ENCODE peak calls at places on chromosomes 4 and X, in four cellular contexts. One of them, this sample, is unnamed.

GRCh38 chrX:130401415-130402210 is at the start of gene RBMX2:
- DNase-seq in lower lobe of right lung: peak; percentile 80
- DNase-seq in osteoblast: peak; percentile 96
- DNase-seq in PC-9: peak; percentile 70
- DNase-seq in this sample: peak; percentile 82

GRCh38 chrX:12949927-12950656 is 24.8 kb upstream of the TMSB4X start:
- DNase-seq in lower lobe of right lung: peak; percentile 82
- DNase-seq in PC-9: no peak
- DNase-seq in osteoblast: peak; percentile 81
- DNase-seq in this sample: no peak

GRCh38 chr4:80196259-80197131 is 808 bp upstream of the PRDM8 start:
- DNase-seq in lower lobe of right lung: no peak
- DNase-seq in PC-9: no peak
- DNase-seq in osteoblast: peak; percentile 70
- DNase-seq in this sample: no peak

GRCh38 chrX:129954804-129955203 is 27.6 kb upstream of the BCORL1 start:
- DNase-seq in osteoblast: no peak
- DNase-seq in lower lobe of right lung: no peak
- DNase-seq in PC-9: no peak
- DNase-seq in this sample: no peak

GRCh38 chr4:94304365-94304971 is 38.2 kb downstream of the HPGDS start:
- DNase-seq in osteoblast: no peak
- DNase-seq in PC-9: no peak
- DNase-seq in lower lobe of right lung: no peak
- DNase-seq in this sample: peak; percentile 45

GRCh38 chr4:11616856-11617255 is 188.2 kb upstream of the HS3ST1 start:
- DNase-seq in PC-9: no peak
- DNase-seq in lower lobe of right lung: no peak
- DNase-seq in osteoblast: no peak
- DNase-seq in this sample: no peak

GRCh38 chrX:49053223-49054072 is 5.4 kb upstream of the CCDC120 start:
- DNase-seq in osteoblast: peak; percentile 92
- DNase-seq in PC-9: no peak
- DNase-seq in lower lobe of right lung: peak; percentile 75
- DNase-seq in this sample: peak; percentile 94

GRCh38 chrX:16633754-16634153 is 16.2 kb upstream of the S100G start:
- DNase-seq in PC-9: no peak
- DNase-seq in osteoblast: no peak
- DNase-seq in lower lobe of right lung: no peak
- DNase-seq in this sample: no peak

GRCh38 chr4:106287353-106287969 is 28.5 kb downstream of the TBCK start:
- DNase-seq in PC-9: no peak
- DNase-seq in lower lobe of right lung: no peak
- DNase-seq in osteoblast: peak; percentile 66
- DNase-seq in this sample: no peak

GRCh38 chr4:37530451-37530850 is 155.7 kb downstream of the RELL1 start:
- DNase-seq in PC-9: no peak
- DNase-seq in osteoblast: no peak
- DNase-seq in lower lobe of right lung: no peak
- DNase-seq in this sample: no peak

GRCh38 chrX:13506574-13506973 is 62.8 kb upstream of the EGFL6 start:
- DNase-seq in osteoblast: peak; percentile 80
- DNase-seq in lower lobe of right lung: peak; percentile 41
- DNase-seq in PC-9: no peak
- DNase-seq in this sample: peak; percentile 69

GRCh38 chrX:68490644-68491043 is 8.2 kb upstream of the YIPF6 start:
- DNase-seq in lower lobe of right lung: no peak
- DNase-seq in osteoblast: peak; percentile 74
- DNase-seq in PC-9: peak; percentile 37
- DNase-seq in this sample: peak; percentile 49

GRCh38 chr4:152102184-152103000 is 341.6 kb upstream of the GATB start:
- DNase-seq in lower lobe of right lung: no peak
- DNase-seq in PC-9: peak; percentile 81
- DNase-seq in osteoblast: no peak
- DNase-seq in this sample: no peak

GRCh38 chrX:11422529-11422857 is 129.3 kb downstream of the AMELX start:
- DNase-seq in lower lobe of right lung: no peak
- DNase-seq in PC-9: no peak
- DNase-seq in osteoblast: no peak
- DNase-seq in this sample: no peak

GRCh38 chrX:140439455-140439854 is 65.4 kb downstream of the SOX3 start:
- DNase-seq in lower lobe of right lung: peak; percentile 49
- DNase-seq in PC-9: no peak
- DNase-seq in osteoblast: no peak
- DNase-seq in this sample: peak; percentile 90

GRCh38 chrX:109954333-109954732 is 48.6 kb upstream of the TMEM164 start:
- DNase-seq in osteoblast: peak; percentile 58
- DNase-seq in PC-9: no peak
- DNase-seq in lower lobe of right lung: no peak
- DNase-seq in this sample: no peak

GRCh38 chr4:10403633-10404445 is 53.4 kb downstream of the ZNF518B start:
- DNase-seq in PC-9: no peak
- DNase-seq in lower lobe of right lung: no peak
- DNase-seq in osteoblast: peak; percentile 59
- DNase-seq in this sample: peak; percentile 12

GRCh38 chrX:84363054-84363453 is 139.2 kb downstream of the HDX start:
- DNase-seq in osteoblast: no peak
- DNase-seq in PC-9: no peak
- DNase-seq in lower lobe of right lung: no peak
- DNase-seq in this sample: no peak

GRCh38 chr4:19030536-19030935 is 1009.0 kb upstream of the LCORL start:
- DNase-seq in osteoblast: no peak
- DNase-seq in PC-9: no peak
- DNase-seq in lower lobe of right lung: no peak
- DNase-seq in this sample: no peak

GRCh38 chrX:11577603-11578002 is 88.1 kb downstream of the ARHGAP6 start:
- DNase-seq in lower lobe of right lung: no peak
- DNase-seq in PC-9: no peak
- DNase-seq in osteoblast: no peak
- DNase-seq in this sample: no peak

GRCh38 chr4:3304831-3305609 is 12.2 kb downstream of the RGS12 start:
- DNase-seq in lower lobe of right lung: peak; percentile 37
- DNase-seq in PC-9: no peak
- DNase-seq in osteoblast: peak; percentile 92
- DNase-seq in this sample: no peak

GRCh38 chr4:138512766-138513165 is 270.6 kb upstream of the SLC7A11 start:
- DNase-seq in PC-9: no peak
- DNase-seq in osteoblast: no peak
- DNase-seq in lower lobe of right lung: no peak
- DNase-seq in this sample: no peak

GRCh38 chr4:104494822-104495559 is at the start of gene CXXC4:
- DNase-seq in lower lobe of right lung: peak; percentile 69
- DNase-seq in osteoblast: peak; percentile 72
- DNase-seq in PC-9: no peak
- DNase-seq in this sample: peak; percentile 61

GRCh38 chrX:70032797-70033196 is 16.9 kb downstream of the AWAT2 start:
- DNase-seq in lower lobe of right lung: no peak
- DNase-seq in osteoblast: no peak
- DNase-seq in PC-9: no peak
- DNase-seq in this sample: no peak

GRCh38 chr4:62135565-62136156 is 935.5 kb downstream of the ADGRL3 start:
- DNase-seq in lower lobe of right lung: no peak
- DNase-seq in osteoblast: no peak
- DNase-seq in PC-9: no peak
- DNase-seq in this sample: peak; percentile 94

GRCh38 chrX:87664381-87664780 is 146.8 kb downstream of the KLHL4 start:
- DNase-seq in PC-9: no peak
- DNase-seq in lower lobe of right lung: no peak
- DNase-seq in osteoblast: peak; percentile 34
- DNase-seq in this sample: peak; percentile 36

GRCh38 chr4:55181606-55182005 is 56.2 kb upstream of the KDR start:
- DNase-seq in PC-9: no peak
- DNase-seq in osteoblast: no peak
- DNase-seq in lower lobe of right lung: no peak
- DNase-seq in this sample: peak; percentile 14

GRCh38 chrX:110210417-110211139 is 107.3 kb downstream of the AMMECR1 start:
- DNase-seq in osteoblast: no peak
- DNase-seq in PC-9: peak; percentile 89
- DNase-seq in lower lobe of right lung: no peak
- DNase-seq in this sample: peak; percentile 20

GRCh38 chr4:6769138-6769983 is 13.2 kb upstream of the KIAA0232 start:
- DNase-seq in PC-9: no peak
- DNase-seq in osteoblast: peak; percentile 53
- DNase-seq in lower lobe of right lung: peak; percentile 18
- DNase-seq in this sample: no peak

GRCh38 chr4:6772223-6772928 is 10.2 kb upstream of the KIAA0232 start:
- DNase-seq in osteoblast: peak; percentile 50
- DNase-seq in PC-9: peak; percentile 89
- DNase-seq in lower lobe of right lung: no peak
- DNase-seq in this sample: no peak

GRCh38 chr4:6771229-6771671 is 11.3 kb upstream of the KIAA0232 start:
- DNase-seq in lower lobe of right lung: peak; percentile 39
- DNase-seq in osteoblast: peak; percentile 96
- DNase-seq in PC-9: peak; percentile 62
- DNase-seq in this sample: no peak

GRCh38 chr4:6769984-6770420 is 12.5 kb upstream of the KIAA0232 start:
- DNase-seq in osteoblast: no peak
- DNase-seq in lower lobe of right lung: peak; percentile 2
- DNase-seq in PC-9: no peak
- DNase-seq in this sample: no peak

DNA sequence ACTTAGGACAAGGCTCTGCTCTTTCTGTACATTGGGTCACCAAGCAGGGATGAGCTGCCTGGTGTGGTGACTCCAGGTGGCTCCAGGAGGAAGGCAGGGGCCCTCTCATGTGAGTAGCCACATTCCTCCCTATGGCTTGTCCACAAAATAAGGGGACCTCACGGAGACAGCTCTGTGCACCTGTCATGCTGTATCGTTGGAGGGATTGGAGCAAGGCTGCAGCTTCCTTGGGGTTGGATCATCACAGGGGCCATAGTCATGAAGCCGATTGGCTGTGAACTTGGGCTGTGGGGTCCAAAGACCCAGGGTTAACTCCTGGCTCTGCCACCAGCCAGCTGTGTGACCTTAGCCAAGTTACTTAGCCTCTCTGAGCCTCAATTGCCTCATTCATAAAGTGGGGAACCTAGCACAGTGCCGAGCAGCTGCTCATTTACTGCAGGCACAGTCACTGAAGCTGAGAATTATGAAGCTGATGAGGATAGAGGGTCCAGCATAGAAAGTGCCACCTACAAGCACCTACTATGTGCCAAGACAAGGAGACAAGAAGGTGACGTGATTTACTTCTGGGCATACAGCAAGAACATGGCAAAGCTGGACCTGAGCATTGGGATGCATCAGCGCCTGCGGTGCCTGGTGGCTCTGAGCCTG is 11.8 kb upstream of the KIAA0232 start:
- DNase-seq in lower lobe of right lung: peak; percentile 17
- DNase-seq in osteoblast: peak; percentile 30
- DNase-seq in PC-9: no peak
- DNase-seq in this sample: no peak
- H3K4me1 ChIP-seq in lower lobe of right lung: no peaks in the 10 kb centered on the region
- H3K4me1 ChIP-seq in osteoblast: peaks cover 23% of the 10 kb centered on the region
- H3K4me1 ChIP-seq in PC-9: peaks cover 84% of the 10 kb centered on the region
- H3K4me1 ChIP-seq in this sample: no peaks in the 10 kb centered on the region

GRCh38 chr4:113556382-113557134 is 205.0 kb downstream of the CAMK2D start:
- DNase-seq in lower lobe of right lung: peak; percentile 40
- DNase-seq in osteoblast: no peak
- DNase-seq in PC-9: peak; percentile 67
- DNase-seq in this sample: no peak
- H3K36me3 ChIP-seq in lower lobe of right lung: no peaks in the 10 kb centered on the region
- H3K36me3 ChIP-seq in osteoblast: peaks cover 10% of the 10 kb centered on the region
- H3K36me3 ChIP-seq in PC-9: no peaks in the 10 kb centered on the region
- H3K36me3 ChIP-seq in this sample: no peaks in the 10 kb centered on the region

DNA sequence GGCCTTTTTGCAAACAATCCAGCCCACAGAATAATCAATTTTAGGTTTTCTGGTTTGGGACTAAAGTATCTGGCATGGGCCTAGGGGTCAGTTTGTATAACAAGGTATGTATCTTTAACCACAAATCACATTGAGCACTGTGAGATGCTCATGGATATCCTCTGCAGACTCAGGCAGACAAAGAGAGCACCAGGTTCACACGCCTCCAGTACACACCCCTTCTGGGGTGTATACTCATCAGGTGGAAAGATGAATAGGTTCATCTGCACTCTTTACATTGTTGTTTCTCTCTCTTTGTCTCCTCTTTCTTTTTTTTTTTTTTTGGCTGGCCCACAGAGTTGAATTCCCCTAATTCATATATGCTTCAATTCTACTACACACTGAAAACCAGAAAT is 21.1 kb downstream of the TEC start:
- DNase-seq in osteoblast: no peak
- DNase-seq in PC-9: no peak
- DNase-seq in lower lobe of right lung: no peak
- DNase-seq in this sample: no peak
- H3K9me3 ChIP-seq in osteoblast: no peaks in the 10 kb centered on the region
- H3K9me3 ChIP-seq in PC-9: peaks cover 10% of the 10 kb centered on the region
- H3K9me3 ChIP-seq in lower lobe of right lung: no peaks in the 10 kb centered on the region
- H3K9me3 ChIP-seq in this sample: no peaks in the 10 kb centered on the region

DNA sequence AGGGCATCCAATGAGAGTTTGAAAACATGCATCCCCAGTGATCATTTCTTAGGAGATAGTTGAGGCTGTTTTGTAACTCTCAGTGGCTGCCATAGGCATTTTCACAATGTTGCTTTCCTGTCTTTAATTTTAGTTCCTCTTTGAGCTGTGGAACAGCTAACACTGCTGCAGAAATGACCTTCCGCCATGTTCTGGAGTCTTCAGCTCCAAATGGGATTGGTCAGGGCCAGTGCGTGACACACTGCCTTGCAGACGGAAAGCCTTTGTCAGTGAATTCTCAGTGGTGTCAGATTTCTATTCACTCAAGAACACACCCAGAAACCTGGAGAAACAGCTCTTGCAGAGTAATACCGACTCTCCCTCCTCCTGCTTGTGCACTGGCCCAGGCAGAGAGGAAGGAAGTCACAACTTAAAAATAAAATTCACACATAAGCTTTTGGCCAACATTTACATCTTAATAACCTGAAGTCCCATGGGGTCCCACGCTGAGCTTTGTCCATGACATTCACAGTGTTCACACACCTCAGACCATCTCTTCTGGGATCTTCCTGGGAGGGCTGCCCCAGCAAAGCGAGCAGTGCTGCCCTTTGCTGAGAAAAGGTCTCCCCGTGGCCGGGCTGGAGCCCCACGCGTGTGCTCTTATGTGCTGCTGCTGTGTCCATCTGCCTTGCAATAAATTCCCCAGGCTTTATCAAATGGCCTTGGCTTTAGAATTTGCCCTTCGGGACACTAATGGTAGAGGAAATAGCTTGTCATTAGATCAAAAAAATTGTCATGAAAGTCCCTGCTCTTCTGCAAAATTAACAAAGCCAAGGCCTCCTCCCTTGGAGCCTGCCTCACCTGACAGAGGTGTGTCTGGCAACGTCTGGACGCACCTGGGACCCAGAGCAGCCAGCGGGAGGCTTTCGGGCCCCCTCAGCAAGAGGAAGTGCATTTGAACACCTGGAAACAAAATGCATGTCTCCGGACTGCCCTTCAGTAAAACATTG is 126.8 kb downstream of the IRF2 start:
- DNase-seq in PC-9: peak; percentile 80
- DNase-seq in osteoblast: no peak
- DNase-seq in lower lobe of right lung: peak; percentile 74
- DNase-seq in this sample: peak; percentile 80
- H3K4me1 ChIP-seq in PC-9: peaks cover 18% of the 10 kb centered on the region
- H3K4me1 ChIP-seq in osteoblast: peaks cover 4% of the 10 kb centered on the region
- H3K4me1 ChIP-seq in lower lobe of right lung: peaks cover 55% of the 10 kb centered on the region
- H3K4me1 ChIP-seq in this sample: peaks cover 26% of the 10 kb centered on the region